ENCODE peak calls at places on chromosomes 1 and 21, in seven cellular contexts. O, M, Q, H, W, N and J are unnamed samples.

GRCh38 chr1:30781906-30782305 is 24.3 kb upstream of the LAPTM5 start:
- DNase-seq in H (no peak), O (no peak), M (no peak), Q (no peak), N (no peak), W (no peak), J (no peak)

GRCh38 chr1:41538741-41539415 is 54.4 kb upstream of the EDN2 start:
- DNase-seq in W (no peak), N (no peak), Q (no peak), H (no peak), O (no peak), M (no peak), J (no peak)

GRCh38 chr1:11291049-11291448 is 18.1 kb downstream of the UBIAD1 start:
- DNase-seq in H (no peak), N (no peak), Q (no peak), M (no peak), O (no peak), W (no peak), J (no peak)

GRCh38 chr21:27021801-27022200 is 54.9 kb upstream of the ADAMTS5 start:
- DNase-seq in N (no peak), Q (no peak), M (no peak), H (no peak), W (no peak), O (no peak), J (no peak)

GRCh38 chr1:201461783-201462441 is 7.1 kb downstream of the PHLDA3 start:
- DNase-seq in O (peak; percentile 34), Q (no peak), H (peak; percentile 98), M (peak; percentile 98), W (peak; percentile 91), N (peak; percentile 61), J (peak; percentile 56)

GRCh38 chr1:111082421-111083192 is 57.3 kb downstream of the DRAM2 start:
- DNase-seq in H (peak; percentile 69), W (no peak), O (no peak), Q (no peak), M (no peak), N (no peak), J (no peak)

GRCh38 chr1:36248250-36248894 is 24.1 kb downstream of the THRAP3 start:
- DNase-seq in N (no peak), W (no peak), O (no peak), Q (no peak), M (peak; percentile 13), H (peak; percentile 94), J (peak; percentile 95)

GRCh38 chr1:248849152-248849551 is 9.7 kb downstream of the ZNF692 start:
- DNase-seq in M (no peak), Q (no peak), W (no peak), N (no peak), O (no peak), H (no peak), J (no peak)

GRCh38 chr1:47624531-47624930 is 186.7 kb downstream of the FOXD2 start:
- DNase-seq in H (no peak), N (no peak), Q (no peak), M (peak; percentile 42), W (peak; percentile 15), O (no peak), J (peak; percentile 27)

GRCh38 chr1:57017717-57018116 is 51.9 kb upstream of the C8B start:
- DNase-seq in N (peak; percentile 58), W (no peak), Q (no peak), H (peak; percentile 1), M (no peak), O (no peak), J (peak; percentile 21)

GRCh38 chr1:26126321-26127084 is 14.9 kb downstream of the PDIK1L start:
- DNase-seq in O (no peak), W (no peak), M (peak; percentile 33), H (peak; percentile 62), N (no peak), Q (peak; percentile 32), J (no peak)

GRCh38 chr1:207259391-207259790 is 62.1 kb upstream of the CD55 start:
- DNase-seq in O (no peak), H (peak; percentile 64), Q (no peak), N (no peak), W (no peak), M (no peak), J (peak; percentile 23)

GRCh38 chr1:184296466-184297243 is 90.2 kb upstream of the C1orf21 start:
- DNase-seq in M (no peak), H (peak; percentile 97), O (no peak), N (no peak), Q (no peak), W (no peak), J (no peak)